ENCODE peak calls at places on chromosome 9, in seven cellular contexts. One of them, this sample, is unnamed. For H3K4me1, the result is how much of the 10 kb centered on the place peaks cover.

GRCh38 chr9:75071530-75072122 is 16.3 kb downstream of the NMRK1 start:
- DNase-seq in mesendoderm: peak
- DNase-seq in IMR-90: no peak
- DNase-seq in H9: peak
- DNase-seq in H1: no peak
- DNase-seq in neuronal stem cell: no peak
- DNase-seq in mesenchymal stem cell: no peak
- DNase-seq in this sample: peak

GRCh38 chr9:134793281-134793680 is 87.3 kb upstream of the FCN2 start:
- DNase-seq in mesendoderm: no peak
- DNase-seq in IMR-90: no peak
- DNase-seq in H9: no peak
- DNase-seq in H1: no peak
- DNase-seq in neuronal stem cell: no peak
- DNase-seq in mesenchymal stem cell: no peak
- DNase-seq in this sample: no peak

GRCh38 chr9:96203867-96204412 is 98.0 kb downstream of the HSD17B3 start:
- DNase-seq in mesendoderm: no peak
- DNase-seq in IMR-90: no peak
- DNase-seq in H9: no peak
- DNase-seq in H1: no peak
- DNase-seq in neuronal stem cell: no peak
- DNase-seq in mesenchymal stem cell: no peak
- DNase-seq in this sample: no peak

GRCh38 chr9:6640268-6641072 is 5.1 kb downstream of the GLDC start:
- DNase-seq in mesendoderm: no peak
- DNase-seq in IMR-90: no peak
- DNase-seq in H9: no peak
- DNase-seq in H1: no peak
- DNase-seq in neuronal stem cell: no peak
- DNase-seq in mesenchymal stem cell: no peak
- DNase-seq in this sample: no peak

GRCh38 chr9:134707031-134707680 is 65.6 kb downstream of the COL5A1 start:
- DNase-seq in mesendoderm: no peak
- DNase-seq in IMR-90: peak
- DNase-seq in H9: no peak
- DNase-seq in H1: no peak
- DNase-seq in neuronal stem cell: no peak
- DNase-seq in mesenchymal stem cell: peak
- DNase-seq in this sample: no peak

GRCh38 chr9:115517335-115518075 is 399.5 kb upstream of the TNC start:
- DNase-seq in mesendoderm: no peak
- DNase-seq in IMR-90: peak
- DNase-seq in H9: no peak
- DNase-seq in H1: no peak
- DNase-seq in neuronal stem cell: no peak
- DNase-seq in mesenchymal stem cell: peak
- DNase-seq in this sample: no peak

GRCh38 chr9:101030022-101030391 is 1.5 kb downstream of the PLPPR1 start:
- DNase-seq in mesendoderm: no peak
- DNase-seq in IMR-90: no peak
- DNase-seq in H9: no peak
- DNase-seq in H1: no peak
- DNase-seq in neuronal stem cell: no peak
- DNase-seq in mesenchymal stem cell: no peak
- DNase-seq in this sample: no peak

GRCh38 chr9:69379250-69379982 is 54.4 kb downstream of the ENTREP1 start:
- DNase-seq in mesendoderm: peak
- DNase-seq in IMR-90: peak
- DNase-seq in H9: no peak
- DNase-seq in H1: no peak
- DNase-seq in neuronal stem cell: no peak
- DNase-seq in mesenchymal stem cell: peak
- DNase-seq in this sample: peak

GRCh38 chr9:132820545-132820944 is 57.5 kb downstream of the AK8 start:
- DNase-seq in mesendoderm: no peak
- DNase-seq in IMR-90: no peak
- DNase-seq in H9: no peak
- DNase-seq in H1: no peak
- DNase-seq in neuronal stem cell: no peak
- DNase-seq in mesenchymal stem cell: no peak
- DNase-seq in this sample: no peak

GRCh38 chr9:136268318-136268717 is 22.7 kb upstream of the QSOX2 start:
- DNase-seq in mesendoderm: peak
- DNase-seq in IMR-90: no peak
- DNase-seq in H9: peak
- DNase-seq in H1: no peak
- DNase-seq in neuronal stem cell: peak
- DNase-seq in mesenchymal stem cell: no peak
- DNase-seq in this sample: no peak

GRCh38 chr9:76852026-76852425 is 53.9 kb downstream of the PRUNE2 start:
- DNase-seq in mesendoderm: no peak
- DNase-seq in IMR-90: no peak
- DNase-seq in H9: no peak
- DNase-seq in H1: no peak
- DNase-seq in neuronal stem cell: no peak
- DNase-seq in mesenchymal stem cell: no peak
- DNase-seq in this sample: no peak

GRCh38 chr9:127919253-127919815 is 2.5 kb upstream of the ST6GALNAC4 start:
- DNase-seq in mesendoderm: peak
- DNase-seq in IMR-90: peak
- DNase-seq in H9: no peak
- DNase-seq in H1: no peak
- DNase-seq in neuronal stem cell: no peak
- DNase-seq in mesenchymal stem cell: peak
- DNase-seq in this sample: peak

GRCh38 chr9:124820606-124821246 is 32.5 kb upstream of the WDR38 start:
- DNase-seq in mesendoderm: no peak
- DNase-seq in IMR-90: no peak
- DNase-seq in H9: no peak
- DNase-seq in H1: no peak
- DNase-seq in neuronal stem cell: no peak
- DNase-seq in mesenchymal stem cell: no peak
- DNase-seq in this sample: no peak

GRCh38 chr9:115883467-115884329 is 269.9 kb upstream of the PAPPA start:
- DNase-seq in mesendoderm: peak
- DNase-seq in IMR-90: peak
- DNase-seq in H9: peak
- DNase-seq in H1: no peak
- DNase-seq in neuronal stem cell: peak
- DNase-seq in mesenchymal stem cell: peak
- DNase-seq in this sample: peak

GRCh38 chr9:136876476-136876875 is 9.8 kb upstream of the TRAF2 start:
- DNase-seq in mesendoderm: no peak
- DNase-seq in IMR-90: no peak
- DNase-seq in H9: no peak
- DNase-seq in H1: no peak
- DNase-seq in neuronal stem cell: no peak
- DNase-seq in mesenchymal stem cell: no peak
- DNase-seq in this sample: no peak

GRCh38 chr9:89593776-89594427 is 10.9 kb upstream of the GADD45G start:
- DNase-seq in mesendoderm: peak
- DNase-seq in IMR-90: peak
- DNase-seq in H9: peak
- DNase-seq in H1: peak
- DNase-seq in neuronal stem cell: peak
- DNase-seq in mesenchymal stem cell: peak
- DNase-seq in this sample: peak

GRCh38 chr9:133457233-133457632 is 2.5 kb upstream of the CACFD1 start:
- DNase-seq in mesendoderm: no peak
- DNase-seq in IMR-90: no peak
- DNase-seq in H9: peak
- DNase-seq in H1: no peak
- DNase-seq in neuronal stem cell: no peak
- DNase-seq in mesenchymal stem cell: no peak
- DNase-seq in this sample: no peak

GRCh38 chr9:33436445-33436844 is 10.9 kb downstream of the AQP3 start:
- DNase-seq in mesendoderm: peak
- DNase-seq in IMR-90: no peak
- DNase-seq in H9: no peak
- DNase-seq in H1: no peak
- DNase-seq in neuronal stem cell: no peak
- DNase-seq in mesenchymal stem cell: no peak
- DNase-seq in this sample: peak

GRCh38 chr9:7011395-7012067 is 253.8 kb downstream of the KDM4C start:
- DNase-seq in mesendoderm: no peak
- DNase-seq in IMR-90: no peak
- DNase-seq in H9: no peak
- DNase-seq in H1: no peak
- DNase-seq in neuronal stem cell: no peak
- DNase-seq in mesenchymal stem cell: no peak
- DNase-seq in this sample: no peak

GRCh38 chr9:35517136-35517535 is 27.2 kb downstream of the RUSC2 start:
- DNase-seq in mesendoderm: peak
- DNase-seq in IMR-90: peak
- DNase-seq in H9: no peak
- DNase-seq in H1: no peak
- DNase-seq in neuronal stem cell: no peak
- DNase-seq in mesenchymal stem cell: no peak
- DNase-seq in this sample: no peak

GRCh38 chr9:33159058-33159759 is 7.9 kb downstream of the B4GALT1 start:
- DNase-seq in mesendoderm: peak
- DNase-seq in IMR-90: peak
- DNase-seq in H9: no peak
- DNase-seq in H1: no peak
- DNase-seq in neuronal stem cell: no peak
- DNase-seq in mesenchymal stem cell: peak
- DNase-seq in this sample: no peak

GRCh38 chr9:34377402-34377741 is 674 bp upstream of the MYORG start:
- DNase-seq in mesendoderm: no peak
- DNase-seq in IMR-90: no peak
- DNase-seq in H9: no peak
- DNase-seq in H1: no peak
- DNase-seq in neuronal stem cell: no peak
- DNase-seq in mesenchymal stem cell: peak
- DNase-seq in this sample: peak

GRCh38 chr9:75235632-75236031 is 147.3 kb downstream of the OSTF1 start:
- DNase-seq in mesendoderm: peak
- DNase-seq in IMR-90: no peak
- DNase-seq in H9: no peak
- DNase-seq in H1: no peak
- DNase-seq in neuronal stem cell: no peak
- DNase-seq in mesenchymal stem cell: no peak
- DNase-seq in this sample: peak

GRCh38 chr9:3768698-3769458 is 243.1 kb upstream of the RFX3 start:
- DNase-seq in mesendoderm: no peak
- DNase-seq in IMR-90: peak
- DNase-seq in H9: no peak
- DNase-seq in H1: no peak
- DNase-seq in neuronal stem cell: no peak
- DNase-seq in mesenchymal stem cell: peak
- DNase-seq in this sample: peak

GRCh38 chr9:4443439-4443838 is 46.8 kb upstream of the SLC1A1 start:
- DNase-seq in mesendoderm: no peak
- DNase-seq in IMR-90: no peak
- DNase-seq in H9: no peak
- DNase-seq in H1: no peak
- DNase-seq in neuronal stem cell: no peak
- DNase-seq in mesenchymal stem cell: no peak
- DNase-seq in this sample: no peak

GRCh38 chr9:27089706-27090105 is 19.3 kb upstream of the TEK start:
- DNase-seq in mesendoderm: no peak
- DNase-seq in IMR-90: no peak
- DNase-seq in H9: no peak
- DNase-seq in H1: no peak
- DNase-seq in neuronal stem cell: no peak
- DNase-seq in mesenchymal stem cell: no peak
- DNase-seq in this sample: no peak
- H3K4me1 ChIP-seq in mesendoderm: under half
- H3K4me1 ChIP-seq in IMR-90: under half
- H3K4me1 ChIP-seq in H9: under half
- H3K4me1 ChIP-seq in H1: under half
- H3K4me1 ChIP-seq in neuronal stem cell: under half
- H3K4me1 ChIP-seq in mesenchymal stem cell: under half
- H3K4me1 ChIP-seq in this sample: under half

GRCh38 chr9:114270120-114270975 is 52.5 kb upstream of the ORM1 start:
- DNase-seq in mesendoderm: no peak
- DNase-seq in IMR-90: no peak
- DNase-seq in H9: no peak
- DNase-seq in H1: no peak
- DNase-seq in neuronal stem cell: no peak
- DNase-seq in mesenchymal stem cell: no peak
- DNase-seq in this sample: no peak
- H3K4ac ChIP-seq in mesendoderm: no peak
- H3K4ac ChIP-seq in IMR-90: no peak
- H3K4ac ChIP-seq in H9: no peak
- H3K4ac ChIP-seq in H1: no peak
- H3K4ac ChIP-seq in neuronal stem cell: no peak
- H3K4ac ChIP-seq in mesenchymal stem cell: no peak
- H3K4ac ChIP-seq in this sample: no peak

GRCh38 chr9:109419531-109419930 is 78.6 kb downstream of the PTPN3 start:
- DNase-seq in mesendoderm: no peak
- DNase-seq in IMR-90: no peak
- DNase-seq in H9: no peak
- DNase-seq in H1: no peak
- DNase-seq in neuronal stem cell: no peak
- DNase-seq in mesenchymal stem cell: no peak
- DNase-seq in this sample: no peak

GRCh38 chr9:109417585-109418544 is 80.2 kb downstream of the PTPN3 start:
- DNase-seq in mesendoderm: no peak
- DNase-seq in IMR-90: no peak
- DNase-seq in H9: no peak
- DNase-seq in H1: no peak
- DNase-seq in neuronal stem cell: no peak
- DNase-seq in mesenchymal stem cell: no peak
- DNase-seq in this sample: no peak

GRCh38 chr9:109421034-109421700 is 76.9 kb downstream of the PTPN3 start:
- DNase-seq in mesendoderm: no peak
- DNase-seq in IMR-90: no peak
- DNase-seq in H9: no peak
- DNase-seq in H1: no peak
- DNase-seq in neuronal stem cell: no peak
- DNase-seq in mesenchymal stem cell: no peak
- DNase-seq in this sample: no peak

GRCh38 chr9:109417054-109417453 is 81.1 kb downstream of the PTPN3 start:
- DNase-seq in mesendoderm: no peak
- DNase-seq in IMR-90: peak
- DNase-seq in H9: no peak
- DNase-seq in H1: no peak
- DNase-seq in neuronal stem cell: no peak
- DNase-seq in mesenchymal stem cell: no peak
- DNase-seq in this sample: no peak

GRCh38 chr9:109418827-109419226 is 79.3 kb downstream of the PTPN3 start:
- DNase-seq in mesendoderm: peak
- DNase-seq in IMR-90: no peak
- DNase-seq in H9: no peak
- DNase-seq in H1: no peak
- DNase-seq in neuronal stem cell: peak
- DNase-seq in mesenchymal stem cell: no peak
- DNase-seq in this sample: no peak
- H3K4me1 ChIP-seq in mesendoderm: under half
- H3K4me1 ChIP-seq in IMR-90: under half
- H3K4me1 ChIP-seq in H9: under half
- H3K4me1 ChIP-seq in H1: under half
- H3K4me1 ChIP-seq in neuronal stem cell: under half
- H3K4me1 ChIP-seq in mesenchymal stem cell: under half
- H3K4me1 ChIP-seq in this sample: under half

DNA sequence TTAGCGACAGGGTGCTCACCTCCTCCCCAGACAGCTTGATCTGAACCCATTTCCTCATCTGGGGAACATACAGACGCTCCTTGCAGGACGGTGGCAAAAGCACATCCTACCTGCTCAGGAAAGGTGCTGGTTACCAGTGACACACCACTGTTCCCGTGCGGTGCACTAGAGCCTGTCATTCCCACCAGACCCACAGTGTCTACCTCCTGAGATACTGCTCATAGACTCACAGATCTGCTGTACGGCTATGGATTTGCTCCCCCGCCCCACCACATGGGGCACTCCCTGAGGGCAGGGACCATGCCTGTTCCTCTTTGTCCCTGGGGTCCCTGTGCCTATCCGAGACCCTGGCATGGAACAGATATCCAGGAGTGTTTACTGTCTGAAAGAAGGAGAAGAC is 208.9 kb downstream of the PAX5 start:
- DNase-seq in mesendoderm: no peak
- DNase-seq in IMR-90: no peak
- DNase-seq in H9: no peak
- DNase-seq in H1: no peak
- DNase-seq in neuronal stem cell: no peak
- DNase-seq in mesenchymal stem cell: no peak
- DNase-seq in this sample: no peak
- H3K4ac ChIP-seq in mesendoderm: no peak
- H3K4ac ChIP-seq in IMR-90: no peak
- H3K4ac ChIP-seq in H9: no peak
- H3K4ac ChIP-seq in H1: no peak
- H3K4ac ChIP-seq in neuronal stem cell: no peak
- H3K4ac ChIP-seq in mesenchymal stem cell: no peak
- H3K4ac ChIP-seq in this sample: no peak

This sample was measured in trophoblast cell.